ENCODE peak calls at places on chromosomes 13 and 19, in five cellular contexts. One of them, this sample, is unnamed.

GRCh38 chr19:28509079-28509895 is 703.7 kb downstream of the UQCRFS1 start:
- DNase-seq in uterus: no peak
- DNase-seq in brain microvascular endothelial cell: no peak
- DNase-seq in fibroblast of mammary gland: no peak
- DNase-seq in MM.1S: no peak
- DNase-seq in this sample: no peak

GRCh38 chr19:8259142-8259921 is 48.8 kb downstream of the CD320 start:
- DNase-seq in brain microvascular endothelial cell: no peak
- DNase-seq in uterus: no peak
- DNase-seq in fibroblast of mammary gland: no peak
- DNase-seq in MM.1S: no peak
- DNase-seq in this sample: no peak

GRCh38 chr13:33862006-33862405 is 44.1 kb downstream of the RFC3 start:
- DNase-seq in fibroblast of mammary gland: no peak
- DNase-seq in uterus: no peak
- DNase-seq in MM.1S: no peak
- DNase-seq in brain microvascular endothelial cell: no peak
- DNase-seq in this sample: no peak

GRCh38 chr19:1634242-1634937 is 18.0 kb downstream of the TCF3 start:
- DNase-seq in uterus: no peak
- DNase-seq in brain microvascular endothelial cell: no peak
- DNase-seq in MM.1S: no peak
- DNase-seq in fibroblast of mammary gland: no peak
- DNase-seq in this sample: no peak

GRCh38 chr13:82993417-82993816 is 888.9 kb downstream of the SLITRK1 start:
- DNase-seq in fibroblast of mammary gland: no peak
- DNase-seq in brain microvascular endothelial cell: no peak
- DNase-seq in uterus: no peak
- DNase-seq in MM.1S: no peak
- DNase-seq in this sample: no peak

GRCh38 chr13:109345433-109345941 is 440.9 kb downstream of the IRS2 start:
- DNase-seq in MM.1S: no peak
- DNase-seq in brain microvascular endothelial cell: peak; percentile 65
- DNase-seq in uterus: no peak
- DNase-seq in fibroblast of mammary gland: peak; percentile 61
- DNase-seq in this sample: peak; percentile 21

GRCh38 chr19:926595-927043 is 784 bp downstream of the ARID3A start:
- DNase-seq in brain microvascular endothelial cell: peak; percentile 28
- DNase-seq in uterus: peak; percentile 54
- DNase-seq in fibroblast of mammary gland: peak; percentile 45
- DNase-seq in MM.1S: peak; percentile 70
- DNase-seq in this sample: peak; percentile 53

GRCh38 chr13:88979465-88980180 is 1308.5 kb downstream of the SLITRK5 start:
- DNase-seq in fibroblast of mammary gland: no peak
- DNase-seq in MM.1S: peak; percentile 6
- DNase-seq in brain microvascular endothelial cell: no peak
- DNase-seq in uterus: no peak
- DNase-seq in this sample: peak; percentile 11

GRCh38 chr19:38409631-38410133 is 6.8 kb downstream of the FAM98C start:
- DNase-seq in brain microvascular endothelial cell: peak; percentile 44
- DNase-seq in uterus: no peak
- DNase-seq in fibroblast of mammary gland: peak; percentile 75
- DNase-seq in MM.1S: no peak
- DNase-seq in this sample: peak; percentile 72

GRCh38 chr19:10020851-10021250 is 7.6 kb downstream of the RDH8 start:
- DNase-seq in fibroblast of mammary gland: no peak
- DNase-seq in MM.1S: no peak
- DNase-seq in brain microvascular endothelial cell: no peak
- DNase-seq in uterus: no peak
- DNase-seq in this sample: no peak

GRCh38 chr19:10069046-10069445 is 17.1 kb upstream of the SHFL start:
- DNase-seq in uterus: no peak
- DNase-seq in brain microvascular endothelial cell: no peak
- DNase-seq in MM.1S: no peak
- DNase-seq in fibroblast of mammary gland: peak; percentile 35
- DNase-seq in this sample: no peak

GRCh38 chr19:15284896-15285295 is 47.4 kb downstream of the BRD4 start:
- DNase-seq in uterus: no peak
- DNase-seq in brain microvascular endothelial cell: no peak
- DNase-seq in MM.1S: no peak
- DNase-seq in fibroblast of mammary gland: no peak
- DNase-seq in this sample: no peak

GRCh38 chr19:29564574-29565005 is 38.8 kb downstream of the VSTM2B start:
- DNase-seq in uterus: no peak
- DNase-seq in brain microvascular endothelial cell: no peak
- DNase-seq in MM.1S: no peak
- DNase-seq in fibroblast of mammary gland: no peak
- DNase-seq in this sample: no peak

GRCh38 chr13:37647038-37647650 is 48.6 kb upstream of the POSTN start:
- DNase-seq in fibroblast of mammary gland: no peak
- DNase-seq in brain microvascular endothelial cell: peak; percentile 61
- DNase-seq in uterus: no peak
- DNase-seq in MM.1S: no peak
- DNase-seq in this sample: peak; percentile 36

GRCh38 chr19:16379521-16380313 is 55.1 kb downstream of the KLF2 start:
- DNase-seq in MM.1S: no peak
- DNase-seq in uterus: no peak
- DNase-seq in fibroblast of mammary gland: no peak
- DNase-seq in brain microvascular endothelial cell: no peak
- DNase-seq in this sample: no peak

GRCh38 chr19:10353793-10354391 is 14.5 kb upstream of the ICAM3 start:
- DNase-seq in brain microvascular endothelial cell: peak; percentile 30
- DNase-seq in MM.1S: no peak
- DNase-seq in uterus: peak; percentile 49
- DNase-seq in fibroblast of mammary gland: peak; percentile 41
- DNase-seq in this sample: peak; percentile 15

GRCh38 chr13:110589991-110590390 is 25.4 kb upstream of the NAXD start:
- DNase-seq in uterus: no peak
- DNase-seq in MM.1S: no peak
- DNase-seq in fibroblast of mammary gland: no peak
- DNase-seq in brain microvascular endothelial cell: no peak
- DNase-seq in this sample: no peak
- H3K4me3 ChIP-seq in uterus: no peak overlapping the region
- H3K4me3 ChIP-seq in MM.1S: no peak overlapping the region
- H3K4me3 ChIP-seq in fibroblast of mammary gland: no peak overlapping the region
- H3K4me3 ChIP-seq in brain microvascular endothelial cell: no peak overlapping the region
- H3K4me3 ChIP-seq in this sample: no peak overlapping the region

GRCh38 chr13:41533266-41533665 is 75.9 kb downstream of the RGCC start:
- DNase-seq in uterus: no peak
- DNase-seq in MM.1S: no peak
- DNase-seq in brain microvascular endothelial cell: no peak
- DNase-seq in fibroblast of mammary gland: no peak
- DNase-seq in this sample: no peak

GRCh38 chr13:41528021-41528420 is 70.7 kb downstream of the RGCC start:
- DNase-seq in brain microvascular endothelial cell: no peak
- DNase-seq in fibroblast of mammary gland: no peak
- DNase-seq in MM.1S: no peak
- DNase-seq in uterus: no peak
- DNase-seq in this sample: no peak

DNA sequence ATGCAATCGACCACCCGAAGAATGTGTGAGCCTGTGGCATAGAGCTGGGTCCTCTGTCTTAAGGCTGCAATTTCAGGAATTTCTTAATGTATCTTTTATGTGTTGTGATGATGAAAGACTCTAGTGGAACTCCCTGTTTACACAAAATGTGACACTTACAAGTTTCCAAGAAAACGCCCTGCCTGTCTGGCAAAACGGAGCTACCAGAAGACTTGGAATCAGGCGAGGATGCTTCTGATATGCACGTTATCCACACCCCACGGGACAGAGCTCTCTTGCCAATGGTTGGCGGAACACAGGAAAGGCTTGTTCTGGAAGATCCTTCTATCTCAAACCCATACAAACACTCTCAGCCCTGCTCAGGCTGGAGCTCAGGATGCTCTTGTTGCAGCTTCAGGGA is 76.3 kb downstream of the RGCC start:
- DNase-seq in MM.1S: no peak
- DNase-seq in brain microvascular endothelial cell: no peak
- DNase-seq in fibroblast of mammary gland: no peak
- DNase-seq in uterus: no peak
- DNase-seq in this sample: peak; percentile 7
- TF ChIP-seq CTCF in MM.1S: no peak
- TF ChIP-seq CTCF in brain microvascular endothelial cell: no peak
- TF ChIP-seq CTCF in fibroblast of mammary gland: no peak
- TF ChIP-seq CTCF in uterus: no peak
- TF ChIP-seq CTCF in this sample: no peak

GRCh38 chr13:40992678-40993077 is 26.4 kb downstream of the ELF1 start:
- DNase-seq in fibroblast of mammary gland: no peak
- DNase-seq in MM.1S: peak; percentile 11
- DNase-seq in uterus: no peak
- DNase-seq in brain microvascular endothelial cell: no peak
- DNase-seq in this sample: no peak
- H3K4me3 ChIP-seq in fibroblast of mammary gland: no peak overlapping the region
- H3K4me3 ChIP-seq in MM.1S: no peak overlapping the region
- H3K4me3 ChIP-seq in uterus: no peak overlapping the region
- H3K4me3 ChIP-seq in brain microvascular endothelial cell: no peak overlapping the region
- H3K4me3 ChIP-seq in this sample: no peak overlapping the region

GRCh38 chr19:55676384-55676783 is 1.4 kb downstream of the EPN1 start:
- DNase-seq in fibroblast of mammary gland: peak; percentile 37
- DNase-seq in uterus: no peak
- DNase-seq in MM.1S: no peak
- DNase-seq in brain microvascular endothelial cell: no peak
- DNase-seq in this sample: peak; percentile 31
- TF ChIP-seq CTCF in fibroblast of mammary gland: peak; percentile 30
- TF ChIP-seq CTCF in uterus: no peak
- TF ChIP-seq CTCF in MM.1S: no peak
- TF ChIP-seq CTCF in brain microvascular endothelial cell: no peak
- TF ChIP-seq CTCF in this sample: peak; percentile 22

GRCh38 chr19:50477751-50478515 is 1.3 kb upstream of the GARIN5A start:
- DNase-seq in brain microvascular endothelial cell: no peak
- DNase-seq in fibroblast of mammary gland: no peak
- DNase-seq in MM.1S: no peak
- DNase-seq in uterus: no peak
- DNase-seq in this sample: no peak
- H3K4me3 ChIP-seq in brain microvascular endothelial cell: no peak overlapping the region
- H3K4me3 ChIP-seq in fibroblast of mammary gland: no peak overlapping the region
- H3K4me3 ChIP-seq in MM.1S: no peak overlapping the region
- H3K4me3 ChIP-seq in uterus: no peak overlapping the region
- H3K4me3 ChIP-seq in this sample: no peak overlapping the region

DNA sequence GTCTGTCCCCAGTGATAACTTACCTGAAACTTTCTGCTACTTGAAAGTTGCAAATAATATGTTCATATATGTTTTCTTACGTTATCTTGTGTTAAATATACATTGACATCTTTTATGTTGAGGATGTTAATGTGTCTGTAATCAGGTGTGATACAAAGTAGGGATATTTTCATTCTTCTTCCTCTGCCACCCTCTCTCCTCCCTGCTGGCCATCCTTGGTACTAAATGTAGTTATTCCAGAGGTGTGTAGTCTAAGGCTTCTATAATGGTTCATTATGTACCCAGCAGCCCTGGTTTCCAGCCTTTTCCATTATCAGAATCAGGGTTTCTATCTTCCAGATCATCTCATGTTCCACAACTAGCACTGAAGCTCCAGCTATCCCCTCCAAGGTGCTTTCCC is 606.7 kb upstream of the KLHL1 start:
- DNase-seq in brain microvascular endothelial cell: no peak
- DNase-seq in fibroblast of mammary gland: no peak
- DNase-seq in MM.1S: no peak
- DNase-seq in uterus: no peak
- DNase-seq in this sample: no peak
- TF ChIP-seq CTCF in brain microvascular endothelial cell: peak; percentile 22
- TF ChIP-seq CTCF in fibroblast of mammary gland: no peak
- TF ChIP-seq CTCF in MM.1S: no peak
- TF ChIP-seq CTCF in uterus: no peak
- TF ChIP-seq CTCF in this sample: no peak

GRCh38 chr13:40592035-40592434 is 74.4 kb downstream of the FOXO1 start:
- DNase-seq in fibroblast of mammary gland: no peak
- DNase-seq in brain microvascular endothelial cell: no peak
- DNase-seq in uterus: no peak
- DNase-seq in MM.1S: no peak
- DNase-seq in this sample: no peak

GRCh38 chr13:40589285-40590109 is 76.9 kb downstream of the FOXO1 start:
- DNase-seq in uterus: no peak
- DNase-seq in MM.1S: peak; percentile 40
- DNase-seq in brain microvascular endothelial cell: peak; percentile 76
- DNase-seq in fibroblast of mammary gland: peak; percentile 83
- DNase-seq in this sample: peak; percentile 90

GRCh38 chr13:40588101-40588500 is 78.3 kb downstream of the FOXO1 start:
- DNase-seq in brain microvascular endothelial cell: no peak
- DNase-seq in fibroblast of mammary gland: no peak
- DNase-seq in uterus: no peak
- DNase-seq in MM.1S: no peak
- DNase-seq in this sample: no peak

GRCh38 chr13:40591091-40591490 is 75.3 kb downstream of the FOXO1 start:
- DNase-seq in brain microvascular endothelial cell: no peak
- DNase-seq in MM.1S: no peak
- DNase-seq in uterus: no peak
- DNase-seq in fibroblast of mammary gland: no peak
- DNase-seq in this sample: no peak

GRCh38 chr13:40590112-40590862 is 76.2 kb downstream of the FOXO1 start:
- DNase-seq in brain microvascular endothelial cell: no peak
- DNase-seq in fibroblast of mammary gland: peak; percentile 32
- DNase-seq in uterus: no peak
- DNase-seq in MM.1S: no peak
- DNase-seq in this sample: peak; percentile 40
- H3K4me3 ChIP-seq in brain microvascular endothelial cell: no peak overlapping the region
- H3K4me3 ChIP-seq in fibroblast of mammary gland: no peak overlapping the region
- H3K4me3 ChIP-seq in uterus: no peak overlapping the region
- H3K4me3 ChIP-seq in MM.1S: peak overlapping the region; percentile 37
- H3K4me3 ChIP-seq in this sample: no peak overlapping the region

This sample was measured in fibroblast of pulmonary artery.